ENCODE peak calls at places on chromosome 11, in five cellular contexts. One of them, this sample, is unnamed.

GRCh38 chr11:127338380-127339259 is 338.1 kb upstream of the KIRREL3 start:
- DNase-seq in SJSA1: no peak
- DNase-seq in fibroblast of lung: no peak
- DNase-seq in upper lobe of right lung: no peak
- DNase-seq in BE2C: no peak
- DNase-seq in this sample: no peak

GRCh38 chr11:27028653-27029052 is 12.0 kb upstream of the BBOX1 start:
- DNase-seq in SJSA1: no peak
- DNase-seq in fibroblast of lung: peak
- DNase-seq in upper lobe of right lung: no peak
- DNase-seq in BE2C: no peak
- DNase-seq in this sample: no peak

GRCh38 chr11:416757-417621 is 2.2 kb upstream of the SIGIRR start:
- DNase-seq in SJSA1: no peak
- DNase-seq in fibroblast of lung: no peak
- DNase-seq in upper lobe of right lung: peak
- DNase-seq in BE2C: no peak
- DNase-seq in this sample: no peak

GRCh38 chr11:69361048-69361447 is 67.1 kb downstream of the MYEOV start:
- DNase-seq in SJSA1: peak
- DNase-seq in fibroblast of lung: no peak
- DNase-seq in upper lobe of right lung: no peak
- DNase-seq in BE2C: no peak
- DNase-seq in this sample: no peak

GRCh38 chr11:42770444-42771065 is 541.2 kb upstream of the API5 start:
- DNase-seq in SJSA1: no peak
- DNase-seq in fibroblast of lung: peak
- DNase-seq in upper lobe of right lung: no peak
- DNase-seq in BE2C: peak
- DNase-seq in this sample: no peak

GRCh38 chr11:103601230-103601846 is 435.1 kb upstream of the DDI1 start:
- DNase-seq in SJSA1: no peak
- DNase-seq in fibroblast of lung: peak
- DNase-seq in upper lobe of right lung: no peak
- DNase-seq in BE2C: peak
- DNase-seq in this sample: peak

GRCh38 chr11:81874627-81875026 is 859.0 kb downstream of the FAM181B start:
- DNase-seq in SJSA1: no peak
- DNase-seq in fibroblast of lung: no peak
- DNase-seq in upper lobe of right lung: no peak
- DNase-seq in BE2C: no peak
- DNase-seq in this sample: no peak

GRCh38 chr11:34145073-34145472 is 39.6 kb downstream of the NAT10 start:
- DNase-seq in SJSA1: no peak
- DNase-seq in fibroblast of lung: no peak
- DNase-seq in upper lobe of right lung: no peak
- DNase-seq in BE2C: no peak
- DNase-seq in this sample: no peak

GRCh38 chr11:64094463-64095223 is 58.9 kb downstream of the FLRT1 start:
- DNase-seq in SJSA1: peak
- DNase-seq in fibroblast of lung: peak
- DNase-seq in upper lobe of right lung: no peak
- DNase-seq in BE2C: no peak
- DNase-seq in this sample: no peak

GRCh38 chr11:63613517-63614135 is 607 bp downstream of the PLAAT3 start:
- DNase-seq in SJSA1: peak
- DNase-seq in fibroblast of lung: no peak
- DNase-seq in upper lobe of right lung: peak
- DNase-seq in BE2C: peak
- DNase-seq in this sample: no peak

DNA sequence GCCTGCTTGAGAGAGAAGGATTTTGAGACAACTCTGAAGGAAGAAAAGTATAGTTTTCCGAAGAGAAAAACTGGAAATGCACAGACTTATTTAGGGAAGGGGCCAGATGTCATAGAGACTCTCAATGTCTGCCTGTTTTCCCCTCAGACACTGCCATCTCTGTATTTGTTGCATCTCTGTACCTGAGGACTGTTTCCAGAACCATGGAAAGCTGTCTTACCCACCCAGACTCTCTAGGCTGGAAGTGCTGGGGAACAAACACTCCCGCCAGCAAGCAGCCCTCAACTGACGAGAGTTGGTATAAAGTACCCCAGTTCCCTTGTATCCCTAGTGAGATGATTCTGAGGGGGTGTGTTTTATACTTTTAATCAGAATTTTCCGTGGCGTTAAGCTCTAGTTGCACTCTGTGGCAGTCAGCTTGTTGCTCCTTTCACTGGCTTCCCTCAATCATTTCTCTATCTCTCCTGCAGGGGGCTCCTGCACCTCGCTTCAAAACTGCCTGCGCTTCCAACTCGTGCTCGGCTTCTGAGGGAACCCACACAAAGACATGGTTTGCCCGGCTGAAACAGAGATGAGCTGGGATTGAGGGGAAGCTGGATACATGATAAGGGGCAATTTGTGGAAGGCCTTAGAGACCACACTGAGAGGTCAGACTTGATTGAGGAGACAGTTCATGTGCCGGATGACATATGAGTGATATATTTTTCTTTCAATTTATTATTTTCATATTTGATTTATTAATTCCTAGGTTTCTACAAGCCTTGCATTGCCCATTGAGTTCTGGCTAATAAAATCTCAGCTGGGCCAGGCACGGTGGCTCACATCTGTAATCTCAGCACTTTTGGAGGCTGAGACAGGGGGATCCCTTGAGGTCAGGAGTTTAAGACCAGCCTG is 36.9 kb upstream of the CLPB start:
- DNase-seq in SJSA1: peak
- DNase-seq in fibroblast of lung: peak
- DNase-seq in upper lobe of right lung: peak
- DNase-seq in BE2C: peak
- DNase-seq in this sample: peak
- H3K4me3 ChIP-seq in SJSA1: no peak
- H3K4me3 ChIP-seq in fibroblast of lung: no peak
- H3K4me3 ChIP-seq in upper lobe of right lung: no peak
- H3K4me3 ChIP-seq in BE2C: peak
- H3K4me3 ChIP-seq in this sample: no peak

DNA sequence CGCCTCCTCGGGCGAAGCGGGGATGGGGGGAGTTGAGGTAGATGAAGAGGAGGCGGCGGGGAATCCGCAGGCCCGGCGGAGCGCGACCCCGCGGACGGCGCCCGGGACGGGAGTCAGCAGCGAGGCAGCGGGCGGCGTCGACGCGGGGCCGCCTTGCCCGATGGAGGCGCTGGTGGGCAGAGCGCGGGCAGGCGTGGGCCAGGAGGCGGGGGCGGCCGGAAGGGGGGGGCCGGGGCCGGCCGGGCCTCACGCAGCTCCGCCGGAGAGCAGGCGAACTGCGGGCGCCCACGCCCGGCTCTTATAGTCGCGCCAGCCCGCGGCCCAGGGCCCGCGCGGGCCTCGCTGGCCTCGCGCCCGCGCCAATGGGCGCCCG is at the start of gene IGF2:
- DNase-seq in SJSA1: no peak
- DNase-seq in fibroblast of lung: no peak
- DNase-seq in upper lobe of right lung: no peak
- DNase-seq in BE2C: peak
- DNase-seq in this sample: no peak
- H3K4me3 ChIP-seq in SJSA1: peak
- H3K4me3 ChIP-seq in fibroblast of lung: peak
- H3K4me3 ChIP-seq in upper lobe of right lung: peak
- H3K4me3 ChIP-seq in BE2C: peak
- H3K4me3 ChIP-seq in this sample: peak

DNA sequence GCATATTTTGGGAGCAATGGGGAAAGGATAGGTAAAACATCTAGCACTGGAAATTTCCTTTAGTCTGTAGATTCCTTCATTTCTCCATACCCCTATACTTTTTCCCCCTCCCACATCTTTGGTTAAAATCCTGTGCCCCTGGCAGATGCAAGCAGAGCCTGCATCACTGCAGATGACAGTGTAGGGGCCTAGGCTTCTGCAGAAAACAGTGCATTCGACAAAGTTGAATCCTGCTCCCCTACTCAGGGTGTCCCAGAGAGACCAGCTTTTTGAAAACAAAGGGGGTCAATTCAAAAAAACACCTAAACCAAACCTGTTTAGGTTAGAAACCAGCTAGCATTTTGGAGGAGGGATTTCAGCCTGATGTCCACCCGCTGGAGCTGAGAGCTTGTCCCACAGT is 43.8 kb upstream of the BLID start:
- DNase-seq in SJSA1: no peak
- DNase-seq in fibroblast of lung: no peak
- DNase-seq in upper lobe of right lung: no peak
- DNase-seq in BE2C: no peak
- DNase-seq in this sample: no peak
- H3K4me3 ChIP-seq in SJSA1: no peak
- H3K4me3 ChIP-seq in fibroblast of lung: peak
- H3K4me3 ChIP-seq in upper lobe of right lung: no peak
- H3K4me3 ChIP-seq in BE2C: no peak
- H3K4me3 ChIP-seq in this sample: peak

GRCh38 chr11:32897103-32897502 is 4.5 kb downstream of the QSER1 start:
- DNase-seq in SJSA1: no peak
- DNase-seq in fibroblast of lung: no peak
- DNase-seq in upper lobe of right lung: no peak
- DNase-seq in BE2C: no peak
- DNase-seq in this sample: no peak

GRCh38 chr11:32893091-32893946 is 708 bp downstream of the QSER1 start:
- DNase-seq in SJSA1: peak
- DNase-seq in fibroblast of lung: peak
- DNase-seq in upper lobe of right lung: peak
- DNase-seq in BE2C: peak
- DNase-seq in this sample: no peak

GRCh38 chr11:32892355-32893090 is at the start of gene QSER1:
- DNase-seq in SJSA1: peak
- DNase-seq in fibroblast of lung: peak
- DNase-seq in upper lobe of right lung: peak
- DNase-seq in BE2C: peak
- DNase-seq in this sample: no peak

GRCh38 chr11:32893947-32894827 is 1.6 kb downstream of the QSER1 start:
- DNase-seq in SJSA1: peak
- DNase-seq in fibroblast of lung: peak
- DNase-seq in upper lobe of right lung: no peak
- DNase-seq in BE2C: peak
- DNase-seq in this sample: peak

DNA sequence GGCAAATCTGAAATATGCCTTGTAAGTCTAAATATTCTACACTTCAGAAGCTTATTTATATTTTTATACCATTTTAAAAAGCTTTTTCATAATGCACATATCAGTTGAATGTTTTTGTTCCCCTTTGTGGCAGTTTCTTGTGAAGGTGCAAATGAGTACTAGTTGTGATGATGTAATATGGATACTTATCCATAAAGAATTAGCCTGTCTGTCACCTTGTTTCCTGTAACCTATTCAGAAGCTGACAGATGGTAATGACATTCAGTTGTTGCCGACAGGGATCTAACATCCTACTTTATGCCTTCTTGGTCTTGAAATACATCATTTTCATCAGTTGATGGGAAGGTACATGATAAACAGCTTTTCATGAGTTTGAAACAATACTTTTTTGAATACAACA is 2.9 kb downstream of the QSER1 start:
- DNase-seq in SJSA1: no peak
- DNase-seq in fibroblast of lung: no peak
- DNase-seq in upper lobe of right lung: no peak
- DNase-seq in BE2C: no peak
- DNase-seq in this sample: no peak
- H3K4me3 ChIP-seq in SJSA1: no peak
- H3K4me3 ChIP-seq in fibroblast of lung: peak
- H3K4me3 ChIP-seq in upper lobe of right lung: no peak
- H3K4me3 ChIP-seq in BE2C: no peak
- H3K4me3 ChIP-seq in this sample: no peak

DNA sequence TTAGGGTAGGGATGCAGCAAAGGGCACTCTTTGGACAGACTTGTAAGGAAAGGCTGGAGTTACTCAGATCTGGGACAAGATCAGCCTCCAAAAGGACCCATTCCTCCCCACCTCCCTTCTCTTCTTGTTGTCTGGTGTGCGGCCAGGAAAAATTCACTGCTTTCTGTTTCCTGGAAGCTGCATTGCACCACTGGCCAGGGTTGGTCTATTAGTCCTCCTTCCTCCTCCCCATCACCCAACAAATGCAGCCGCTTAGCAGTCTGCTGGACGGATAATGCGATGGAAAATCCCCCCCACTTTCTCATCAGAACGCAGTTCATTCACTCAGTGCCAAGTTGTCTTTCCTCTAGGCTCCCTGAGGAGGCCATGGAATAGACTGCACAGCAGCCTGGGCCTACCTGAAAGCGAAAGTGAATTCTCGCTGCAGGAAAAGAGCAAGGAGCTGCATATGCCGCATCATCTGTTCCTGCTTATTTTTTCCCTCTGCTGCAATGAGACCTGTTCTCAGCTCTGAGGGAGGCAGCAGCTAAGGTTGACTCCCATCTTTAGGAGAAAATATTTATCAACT is 513.5 kb downstream of the METTL15 start:
- DNase-seq in SJSA1: no peak
- DNase-seq in fibroblast of lung: peak
- DNase-seq in upper lobe of right lung: no peak
- DNase-seq in BE2C: no peak
- DNase-seq in this sample: no peak
- H3K4me3 ChIP-seq in SJSA1: no peak
- H3K4me3 ChIP-seq in fibroblast of lung: no peak
- H3K4me3 ChIP-seq in upper lobe of right lung: no peak
- H3K4me3 ChIP-seq in BE2C: no peak
- H3K4me3 ChIP-seq in this sample: no peak

GRCh38 chr11:57649826-57650738 is at the start of gene YPEL4:
- DNase-seq in SJSA1: peak
- DNase-seq in fibroblast of lung: peak
- DNase-seq in upper lobe of right lung: no peak
- DNase-seq in BE2C: no peak
- DNase-seq in this sample: peak
- H3K4me3 ChIP-seq in SJSA1: no peak
- H3K4me3 ChIP-seq in fibroblast of lung: peak
- H3K4me3 ChIP-seq in upper lobe of right lung: peak
- H3K4me3 ChIP-seq in BE2C: no peak
- H3K4me3 ChIP-seq in this sample: peak

DNA sequence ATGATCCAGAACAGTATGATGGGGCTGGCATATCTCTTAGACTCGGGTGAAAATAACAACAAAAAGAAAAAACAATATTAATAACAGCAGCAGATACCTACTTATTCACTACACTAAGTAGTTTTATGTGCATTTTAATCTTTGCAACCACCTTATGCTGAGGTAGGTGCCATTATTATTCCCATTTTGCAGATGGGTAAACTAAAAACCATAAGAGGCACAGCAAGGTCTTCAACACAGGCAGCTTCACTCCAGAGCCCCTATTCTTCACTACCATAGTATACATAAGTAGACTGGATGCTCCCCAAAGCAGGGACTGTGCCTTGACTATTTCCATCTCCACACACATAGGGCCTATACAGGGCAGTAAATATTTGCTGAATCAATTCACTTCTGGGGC is 41.0 kb downstream of the CLPB start:
- DNase-seq in SJSA1: no peak
- DNase-seq in fibroblast of lung: no peak
- DNase-seq in upper lobe of right lung: no peak
- DNase-seq in BE2C: no peak
- DNase-seq in this sample: no peak
- H3K4me3 ChIP-seq in SJSA1: no peak
- H3K4me3 ChIP-seq in fibroblast of lung: no peak
- H3K4me3 ChIP-seq in upper lobe of right lung: no peak
- H3K4me3 ChIP-seq in BE2C: no peak
- H3K4me3 ChIP-seq in this sample: no peak

DNA sequence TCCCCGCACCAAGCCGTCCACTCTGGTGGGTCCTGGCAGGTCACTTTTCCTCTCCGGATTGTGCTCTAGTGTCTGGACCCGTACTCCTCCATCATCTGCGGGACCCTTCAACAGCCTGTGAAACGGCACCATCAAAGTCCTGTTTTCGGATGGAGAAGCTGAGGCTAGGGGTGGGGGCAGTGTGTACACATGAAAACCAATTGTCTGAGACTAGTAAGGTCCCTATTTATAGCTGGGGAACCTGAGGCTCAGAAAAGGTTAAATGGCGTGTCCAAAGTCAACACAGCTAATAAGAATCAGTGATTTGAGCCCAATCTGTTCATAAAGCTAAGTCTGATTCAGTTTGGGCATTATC is 666 bp upstream of the LRRC32 start:
- DNase-seq in SJSA1: no peak
- DNase-seq in fibroblast of lung: no peak
- DNase-seq in upper lobe of right lung: no peak
- DNase-seq in BE2C: no peak
- DNase-seq in this sample: no peak
- H3K4me3 ChIP-seq in SJSA1: no peak
- H3K4me3 ChIP-seq in fibroblast of lung: no peak
- H3K4me3 ChIP-seq in upper lobe of right lung: peak
- H3K4me3 ChIP-seq in BE2C: peak
- H3K4me3 ChIP-seq in this sample: peak